ENCODE peak calls at places on chromosomes 3 and 15, in ten cellular contexts. F, E, A, D, Z, X, T, G, M and S are unnamed samples.

GRCh38 chr15:58260186-58260910 is 122.2 kb downstream of the AQP9 start:
- DNase-seq in D (no peak), G (no peak), M (peak; percentile 37), F (no peak), Z (no peak), E (peak; percentile 61), A (peak; percentile 15), X (no peak), T (no peak), S (no peak)

GRCh38 chr3:149339931-149340309 is 6.5 kb upstream of the TM4SF18 start:
- DNase-seq in E (peak; percentile 78), D (no peak), X (peak; percentile 98), F (peak; percentile 95), T (peak; percentile 97), A (peak; percentile 91), Z (peak; percentile 74), M (peak; percentile 51), G (peak; percentile 99), S (peak; percentile 95)

GRCh38 chr15:74317820-74318375 is 49.5 kb downstream of the CYP11A1 start:
- DNase-seq in M (peak; percentile 81), Z (no peak), G (no peak), F (no peak), A (no peak), D (peak; percentile 76), X (peak; percentile 84), E (peak; percentile 91), T (peak; percentile 62), S (peak; percentile 26)

GRCh38 chr3:48928679-48929078 is 10.0 kb downstream of the ARIH2 start:
- DNase-seq in X (no peak), T (peak; percentile 36), D (no peak), M (no peak), F (no peak), E (no peak), G (no peak), A (no peak), Z (no peak), S (no peak)

GRCh38 chr15:62792960-62793758 is 249.4 kb upstream of the TPM1 start:
- DNase-seq in G (no peak), D (no peak), M (no peak), X (peak; percentile 86), Z (no peak), A (no peak), E (no peak), F (no peak), T (peak; percentile 19), S (no peak)

GRCh38 chr3:24590344-24590880 is 95.8 kb upstream of the THRB start:
- DNase-seq in X (no peak), G (no peak), D (no peak), Z (no peak), M (no peak), E (no peak), T (peak; percentile 40), A (peak; percentile 2), F (no peak), S (no peak)

GRCh38 chr15:100715571-100716455 is 113.4 kb downstream of the ASB7 start:
- DNase-seq in T (no peak), F (no peak), G (no peak), Z (no peak), M (no peak), X (no peak), A (no peak), E (peak; percentile 69), D (no peak), S (no peak)

GRCh38 chr15:81723758-81724157 is 322.1 kb downstream of the MEX3B start:
- DNase-seq in G (no peak), F (no peak), A (no peak), M (no peak), Z (no peak), E (no peak), T (no peak), D (no peak), X (no peak), S (no peak)

GRCh38 chr15:57418640-57419039 is 42.3 kb downstream of the CGNL1 start:
- DNase-seq in M (no peak), D (no peak), Z (no peak), E (no peak), G (no peak), T (no peak), F (no peak), A (no peak), X (peak; percentile 84), S (no peak)

GRCh38 chr3:52062499-52062898 is 6.1 kb upstream of the DUSP7 start:
- DNase-seq in G (no peak), F (no peak), T (peak; percentile 92), M (no peak), A (peak; percentile 91), X (peak; percentile 88), E (peak; percentile 47), Z (no peak), D (no peak), S (peak; percentile 30)

GRCh38 chr3:39515681-39516441 is 48.4 kb downstream of the MOBP start:
- DNase-seq in A (no peak), Z (no peak), G (no peak), M (no peak), D (no peak), X (no peak), T (no peak), F (no peak), E (no peak), S (no peak)

GRCh38 chr15:58002338-58003126 is 63.0 kb downstream of the ALDH1A2 start:
- DNase-seq in Z (no peak), M (no peak), F (no peak), D (no peak), X (no peak), E (no peak), G (no peak), T (no peak), A (no peak), S (no peak)

GRCh38 chr15:91412529-91412928 is 312.5 kb downstream of the SV2B start:
- DNase-seq in X (no peak), Z (no peak), M (no peak), T (no peak), D (no peak), A (no peak), E (no peak), F (no peak), G (no peak), S (no peak)

GRCh38 chr3:34957707-34958106 is 681.6 kb upstream of the ARPP21 start:
- DNase-seq in T (peak; percentile 43), X (no peak), D (no peak), Z (no peak), E (no peak), M (no peak), G (no peak), F (peak; percentile 51), A (no peak), S (peak; percentile 8)

GRCh38 chr3:178084938-178085816 is 451.1 kb upstream of the KCNMB2 start:
- DNase-seq in M (peak; percentile 98), Z (peak; percentile 50), F (no peak), G (no peak), X (peak; percentile 90), T (peak; percentile 95), E (peak; percentile 85), A (no peak), D (peak; percentile 80), S (no peak)

GRCh38 chr3:125318859-125319258 is 56.3 kb downstream of the ZNF148 start:
- DNase-seq in T (no peak), X (no peak), A (no peak), E (no peak), Z (no peak), M (no peak), G (no peak), F (no peak), D (no peak), S (no peak)

GRCh38 chr15:67997996-67998395 is 56.1 kb upstream of the PIAS1 start:
- DNase-seq in Z (no peak), D (no peak), E (no peak), M (no peak), F (no peak), X (peak; percentile 13), G (no peak), T (peak; percentile 86), A (peak; percentile 81), S (no peak)

GRCh38 chr15:57566840-57567239 is 24.9 kb upstream of the MYZAP start:
- DNase-seq in E (peak; percentile 64), A (no peak), X (no peak), D (no peak), T (no peak), M (no peak), Z (peak; percentile 67), G (no peak), F (no peak), S (no peak)

GRCh38 chr3:183844606-183845005 is 19.2 kb upstream of the MAP6D1 start:
- DNase-seq in M (no peak), E (no peak), D (no peak), X (no peak), A (peak; percentile 86), G (no peak), Z (no peak), T (peak; percentile 89), F (no peak), S (no peak)

GRCh38 chr3:51716805-51717204 is 9.9 kb downstream of the GRM2 start:
- DNase-seq in M (no peak), E (no peak), D (no peak), G (no peak), Z (no peak), X (peak; percentile 48), A (no peak), T (no peak), F (no peak), S (no peak)

GRCh38 chr15:39918688-39919385 is 1.2 kb downstream of the GPR176 start:
- DNase-seq in X (no peak), M (no peak), F (no peak), E (no peak), A (peak; percentile 54), D (peak; percentile 1), Z (no peak), G (no peak), T (peak; percentile 88), S (peak; percentile 61)